ENCODE peak calls at places on chromosomes 1 and 21, in six cellular contexts. S is foreskin keratinocyte, V is A549, D is ovary, F is tibial nerve, K is psoas muscle. I is an unnamed sample.

GRCh38 chr1:117500584-117500983 is 105.3 kb upstream of the TENT5C start:
- DNase-seq in D (no peak), V (no peak), S (no peak), K (no peak), F (no peak), I (no peak)

GRCh38 chr1:54671985-54672608 is 30.5 kb downstream of the MROH7 start:
- DNase-seq in F (no peak), D (no peak), K (no peak), V (peak; percentile 40), S (peak; percentile 8), I (peak; percentile 55)

GRCh38 chr1:68116643-68117235 is 66.3 kb upstream of the DIRAS3 start:
- DNase-seq in F (no peak), S (no peak), V (peak; percentile 38), D (no peak), K (no peak), I (peak; percentile 22)

GRCh38 chr1:42423621-42424200 is 32.1 kb downstream of the ZMYND12 start:
- DNase-seq in K (no peak), F (no peak), D (no peak), V (no peak), S (no peak), I (no peak)

GRCh38 chr1:195763146-195763906 is 844.9 kb downstream of the KCNT2 start:
- DNase-seq in D (no peak), F (no peak), S (no peak), K (peak; percentile 30), V (peak; percentile 16), I (no peak)

GRCh38 chr1:11575553-11575952 is 78.7 kb downstream of the FBXO2 start:
- DNase-seq in D (no peak), F (no peak), K (no peak), S (no peak), V (no peak), I (no peak)

GRCh38 chr1:220224611-220225124 is 47.6 kb downstream of the RAB3GAP2 start:
- DNase-seq in F (no peak), S (no peak), D (no peak), V (no peak), K (no peak), I (no peak)

GRCh38 chr21:39189857-39190604 is 6.8 kb upstream of the PSMG1 start:
- DNase-seq in S (peak; percentile 22), D (no peak), K (no peak), F (no peak), V (no peak), I (no peak)

GRCh38 chr1:15141933-15142647 is 11.5 kb upstream of the TMEM51 start:
- DNase-seq in D (no peak), K (no peak), S (peak; percentile 52), F (no peak), V (no peak), I (no peak)

GRCh38 chr1:42801832-42802483 is 15.0 kb upstream of the ERMAP start:
- DNase-seq in D (no peak), V (no peak), K (no peak), F (no peak), S (peak; percentile 5), I (no peak)

GRCh38 chr1:235415008-235415904 is 48.0 kb downstream of the TBCE start:
- DNase-seq in D (peak; percentile 54), K (peak; percentile 70), F (peak; percentile 28), V (peak; percentile 90), S (no peak), I (peak; percentile 48)

GRCh38 chr21:41932191-41932575 is 21.6 kb downstream of the C2CD2 start:
- DNase-seq in K (no peak), V (peak; percentile 68), S (peak; percentile 95), F (no peak), D (peak; percentile 53), I (no peak)

GRCh38 chr1:243287652-243288051 is 31.8 kb downstream of the SDCCAG8 start:
- DNase-seq in K (no peak), D (no peak), F (no peak), V (peak; percentile 26), S (peak; percentile 78), I (no peak)

GRCh38 chr1:192609110-192610079 is 26.6 kb upstream of the RGS13 start:
- DNase-seq in K (peak; percentile 65), D (peak; percentile 24), F (peak; percentile 13), V (no peak), S (no peak), I (peak; percentile 43)

GRCh38 chr1:101174722-101175121 is 62.1 kb upstream of the S1PR1 start:
- DNase-seq in V (no peak), K (no peak), F (no peak), D (no peak), S (peak; percentile 96), I (no peak)

GRCh38 chr21:42010507-42011493 is 640 bp upstream of the ZBTB21 start:
- DNase-seq in V (no peak), K (no peak), F (no peak), D (no peak), S (no peak), I (peak; percentile 3)

GRCh38 chr1:9826616-9827015 is 2.9 kb upstream of the CLSTN1 start:
- DNase-seq in F (no peak), D (peak; percentile 25), V (no peak), K (no peak), S (no peak), I (no peak)

GRCh38 chr1:7885513-7886298 is 32.8 kb upstream of the UTS2 start:
- DNase-seq in F (no peak), S (peak; percentile 20), V (peak; percentile 37), D (no peak), K (peak; percentile 55), I (no peak)

GRCh38 chr1:210796421-210796820 is 337.5 kb downstream of the KCNH1 start:
- DNase-seq in D (no peak), K (no peak), S (no peak), F (no peak), V (no peak), I (no peak)

GRCh38 chr1:200437556-200438203 is 27.8 kb upstream of the ZNF281 start:
- DNase-seq in V (no peak), S (no peak), D (no peak), F (no peak), K (no peak), I (no peak)

GRCh38 chr1:234977891-234978396 is 150.7 kb downstream of the TOMM20 start:
- DNase-seq in F (no peak), S (no peak), V (peak; percentile 84), K (no peak), D (no peak), I (no peak)

GRCh38 chr1:198444792-198445191 is 95.7 kb downstream of the ATP6V1G3 start:
- DNase-seq in F (no peak), S (no peak), V (no peak), K (no peak), D (no peak), I (no peak)

GRCh38 chr1:153506831-153507413 is 28.9 kb downstream of the S100A6 start:
- DNase-seq in V (peak; percentile 69), D (peak; percentile 94), S (no peak), F (peak; percentile 70), K (peak; percentile 89), I (no peak)

GRCh38 chr1:153509036-153509435 is 26.8 kb downstream of the S100A6 start:
- DNase-seq in D (no peak), K (no peak), F (no peak), V (no peak), S (no peak), I (no peak)

GRCh38 chr1:153507926-153508583 is 27.7 kb downstream of the S100A6 start:
- DNase-seq in D (no peak), F (no peak), S (no peak), K (no peak), V (no peak), I (no peak)

GRCh38 chr1:153510984-153511410 is 24.8 kb downstream of the S100A6 start:
- DNase-seq in F (peak; percentile 64), K (peak; percentile 89), S (no peak), D (peak; percentile 88), V (peak; percentile 84), I (peak; percentile 72)

DNA sequence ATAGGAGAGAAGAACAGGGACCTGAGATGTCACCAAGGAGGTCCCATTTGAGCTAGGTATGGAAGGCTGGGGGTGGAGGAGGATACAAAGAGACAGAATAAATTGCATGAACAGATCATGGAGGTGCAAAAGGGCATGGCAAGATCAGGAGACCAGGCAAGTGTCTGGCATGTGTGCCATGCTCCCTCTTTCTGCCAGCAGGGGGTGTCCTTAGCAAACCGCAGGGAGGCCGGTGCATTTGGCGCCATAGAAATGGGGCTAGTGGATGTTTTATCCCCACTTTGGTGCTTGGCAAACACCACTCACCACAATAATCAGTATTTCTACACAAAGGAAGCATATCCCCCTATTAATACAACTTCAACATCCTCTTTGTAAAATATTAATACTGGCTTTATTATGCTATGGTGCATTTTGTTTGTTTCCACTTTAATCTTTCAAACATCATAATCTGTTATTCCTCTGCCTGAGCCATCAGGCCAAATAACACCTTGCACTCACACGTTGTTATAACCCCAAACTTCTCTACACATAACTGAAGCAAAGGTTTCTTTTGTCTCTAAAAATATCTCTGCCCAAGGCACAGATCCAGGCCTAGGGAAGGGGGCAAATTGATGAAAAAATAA is 25.9 kb downstream of the S100A6 start:
- DNase-seq in S (no peak), K (peak; percentile 63), F (no peak), V (peak; percentile 72), D (no peak), I (peak; percentile 56)
- TF ChIP-seq CTCF in S (peak; percentile 86), K (peak; percentile 49), F (peak; percentile 38), V (peak; percentile 84), D (peak; percentile 13), I (peak; percentile 73)

GRCh38 chr1:202090994-202091393 is 31.7 kb upstream of the GPR37L1 start:
- DNase-seq in K (no peak), F (no peak), D (no peak), S (no peak), V (peak; percentile 55), I (no peak)
- TF ChIP-seq CTCF in K (no peak), F (no peak), D (no peak), S (peak; percentile 16), V (no peak), I (no peak)

DNA sequence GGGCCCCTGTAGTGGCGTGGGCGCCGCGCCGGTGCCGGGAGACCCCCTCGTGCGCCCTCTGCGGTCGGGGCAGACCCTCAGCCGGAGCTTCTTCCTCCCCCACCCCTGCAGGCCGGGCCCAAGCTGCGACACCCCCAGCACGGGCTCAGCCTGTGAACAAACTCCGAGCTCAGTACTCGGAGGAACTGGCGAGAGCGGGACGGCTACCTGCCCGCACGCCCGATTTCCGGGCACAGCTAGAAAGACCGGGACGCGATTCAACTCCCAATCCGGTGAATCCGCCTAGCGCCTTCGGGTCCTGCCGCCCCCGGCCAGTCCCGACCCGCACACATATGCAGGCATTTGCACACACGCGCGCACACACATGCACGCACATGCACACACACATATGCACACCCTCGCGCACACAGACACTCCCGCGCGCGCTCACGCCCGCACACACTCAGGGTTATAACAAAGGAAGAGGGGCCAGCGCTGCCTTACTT is 580 bp upstream of the BLACAT1 start:
- DNase-seq in K (no peak), V (no peak), F (no peak), D (no peak), S (no peak), I (no peak)
- TF ChIP-seq CTCF in K (no peak), V (no peak), F (no peak), D (no peak), S (no peak), I (no peak)

GRCh38 chr1:224402472-224403035 is 32.0 kb downstream of the WDR26 start:
- DNase-seq in D (no peak), F (no peak), K (no peak), S (no peak), V (no peak), I (no peak)

DNA sequence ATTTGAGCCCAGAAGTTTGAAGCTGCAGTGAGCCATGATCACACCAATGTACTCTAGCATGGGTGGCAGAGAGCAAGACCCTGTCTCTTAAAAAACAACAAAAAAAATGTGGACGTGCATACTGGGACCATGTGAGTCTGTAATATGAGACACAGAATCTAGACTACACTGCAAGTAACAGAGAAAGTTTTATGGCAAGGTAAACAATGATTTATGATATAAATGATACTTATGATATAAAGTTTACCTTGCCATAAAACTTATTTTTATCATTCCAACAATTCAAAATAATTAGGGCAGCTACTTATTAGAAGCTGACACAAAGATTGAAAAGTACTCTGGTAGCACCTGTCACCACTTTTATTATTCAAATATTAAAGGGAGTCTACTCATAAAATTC is 34.7 kb downstream of the WDR26 start:
- DNase-seq in V (no peak), S (no peak), K (no peak), F (no peak), D (no peak), I (no peak)
- TF ChIP-seq CTCF in V (no peak), S (no peak), K (no peak), F (no peak), D (no peak), I (no peak)

I was measured in CD4-positive, alpha-beta T cell.